ENCODE peak calls at places on chromosomes 3 and 15, in six cellular contexts. One of them, this sample, is unnamed. For H3K4me1, the result is how much of the 10 kb centered on the place peaks cover.

GRCh38 chr3:65888980-65889706 is 149.6 kb downstream of the MAGI1 start:
- DNase-seq in GM23338: peak
- DNase-seq in transverse colon: no peak
- DNase-seq in mucosa of descending colon: no peak
- DNase-seq in cardiac muscle cell: peak
- DNase-seq in CD8-positive, alpha-beta T cell: no peak
- DNase-seq in this sample: no peak

GRCh38 chr15:89828324-89829145 is 13.9 kb upstream of the ANPEP start:
- DNase-seq in CD8-positive, alpha-beta T cell: no peak
- DNase-seq in cardiac muscle cell: peak
- DNase-seq in mucosa of descending colon: peak
- DNase-seq in transverse colon: peak
- DNase-seq in GM23338: peak
- DNase-seq in this sample: peak

GRCh38 chr3:64224826-64225606 is at the start of gene PRICKLE2:
- DNase-seq in GM23338: peak
- DNase-seq in transverse colon: peak
- DNase-seq in mucosa of descending colon: peak
- DNase-seq in CD8-positive, alpha-beta T cell: no peak
- DNase-seq in cardiac muscle cell: peak
- DNase-seq in this sample: peak

GRCh38 chr3:99551520-99551919 is 86.9 kb upstream of the COL8A1 start:
- DNase-seq in cardiac muscle cell: no peak
- DNase-seq in mucosa of descending colon: no peak
- DNase-seq in transverse colon: no peak
- DNase-seq in CD8-positive, alpha-beta T cell: no peak
- DNase-seq in GM23338: no peak
- DNase-seq in this sample: no peak

GRCh38 chr3:152622813-152623167 is 212.1 kb upstream of the P2RY1 start:
- DNase-seq in CD8-positive, alpha-beta T cell: no peak
- DNase-seq in GM23338: no peak
- DNase-seq in transverse colon: no peak
- DNase-seq in mucosa of descending colon: no peak
- DNase-seq in cardiac muscle cell: peak
- DNase-seq in this sample: no peak

GRCh38 chr3:113954091-113954685 is 6.4 kb downstream of the ZDHHC23 start:
- DNase-seq in CD8-positive, alpha-beta T cell: no peak
- DNase-seq in GM23338: no peak
- DNase-seq in mucosa of descending colon: no peak
- DNase-seq in transverse colon: no peak
- DNase-seq in cardiac muscle cell: no peak
- DNase-seq in this sample: no peak

GRCh38 chr3:115040673-115041286 is 106.3 kb downstream of the ZBTB20 start:
- DNase-seq in GM23338: peak
- DNase-seq in mucosa of descending colon: peak
- DNase-seq in CD8-positive, alpha-beta T cell: no peak
- DNase-seq in cardiac muscle cell: peak
- DNase-seq in transverse colon: peak
- DNase-seq in this sample: no peak

GRCh38 chr15:67187351-67187854 is 67.1 kb downstream of the AAGAB start:
- DNase-seq in transverse colon: no peak
- DNase-seq in mucosa of descending colon: no peak
- DNase-seq in GM23338: no peak
- DNase-seq in cardiac muscle cell: no peak
- DNase-seq in CD8-positive, alpha-beta T cell: no peak
- DNase-seq in this sample: peak

GRCh38 chr15:77702211-77702957 is 69.7 kb upstream of the LINGO1 start:
- DNase-seq in cardiac muscle cell: peak
- DNase-seq in transverse colon: peak
- DNase-seq in CD8-positive, alpha-beta T cell: no peak
- DNase-seq in mucosa of descending colon: peak
- DNase-seq in GM23338: peak
- DNase-seq in this sample: no peak

GRCh38 chr3:177598110-177598833 is 401.0 kb upstream of the TBL1XR1 start:
- DNase-seq in CD8-positive, alpha-beta T cell: no peak
- DNase-seq in cardiac muscle cell: peak
- DNase-seq in transverse colon: no peak
- DNase-seq in GM23338: no peak
- DNase-seq in mucosa of descending colon: no peak
- DNase-seq in this sample: no peak

GRCh38 chr3:47766186-47766585 is 15.5 kb downstream of the SMARCC1 start:
- DNase-seq in transverse colon: no peak
- DNase-seq in CD8-positive, alpha-beta T cell: no peak
- DNase-seq in mucosa of descending colon: no peak
- DNase-seq in GM23338: no peak
- DNase-seq in cardiac muscle cell: no peak
- DNase-seq in this sample: no peak

GRCh38 chr3:127108796-127109195 is 84.1 kb upstream of the PRR23E start:
- DNase-seq in transverse colon: no peak
- DNase-seq in CD8-positive, alpha-beta T cell: no peak
- DNase-seq in mucosa of descending colon: no peak
- DNase-seq in GM23338: no peak
- DNase-seq in cardiac muscle cell: no peak
- DNase-seq in this sample: no peak

GRCh38 chr3:145182196-145182911 is 978.6 kb downstream of the PLOD2 start:
- DNase-seq in GM23338: no peak
- DNase-seq in cardiac muscle cell: no peak
- DNase-seq in transverse colon: no peak
- DNase-seq in CD8-positive, alpha-beta T cell: no peak
- DNase-seq in mucosa of descending colon: no peak
- DNase-seq in this sample: no peak

GRCh38 chr3:141476033-141476432 is 10.8 kb upstream of the RASA2 start:
- DNase-seq in transverse colon: peak
- DNase-seq in mucosa of descending colon: no peak
- DNase-seq in GM23338: no peak
- DNase-seq in CD8-positive, alpha-beta T cell: no peak
- DNase-seq in cardiac muscle cell: no peak
- DNase-seq in this sample: no peak

GRCh38 chr15:96889734-96890480 is 559.4 kb downstream of the NR2F2 start:
- DNase-seq in cardiac muscle cell: no peak
- DNase-seq in CD8-positive, alpha-beta T cell: no peak
- DNase-seq in GM23338: no peak
- DNase-seq in transverse colon: no peak
- DNase-seq in mucosa of descending colon: no peak
- DNase-seq in this sample: no peak

GRCh38 chr15:60865507-60865906 is 363.6 kb downstream of the RORA start:
- DNase-seq in mucosa of descending colon: no peak
- DNase-seq in GM23338: no peak
- DNase-seq in cardiac muscle cell: peak
- DNase-seq in CD8-positive, alpha-beta T cell: no peak
- DNase-seq in transverse colon: no peak
- DNase-seq in this sample: no peak

GRCh38 chr3:37456270-37456708 is 281.9 kb upstream of the LRRFIP2 start:
- DNase-seq in transverse colon: peak
- DNase-seq in CD8-positive, alpha-beta T cell: no peak
- DNase-seq in cardiac muscle cell: peak
- DNase-seq in GM23338: peak
- DNase-seq in mucosa of descending colon: peak
- DNase-seq in this sample: peak

GRCh38 chr15:74845208-74845568 is 2.2 kb upstream of the ULK3 start:
- DNase-seq in mucosa of descending colon: no peak
- DNase-seq in CD8-positive, alpha-beta T cell: peak
- DNase-seq in transverse colon: no peak
- DNase-seq in cardiac muscle cell: no peak
- DNase-seq in GM23338: no peak
- DNase-seq in this sample: no peak

GRCh38 chr3:129015388-129016105 is 14.4 kb downstream of the EFCC1 start:
- DNase-seq in cardiac muscle cell: peak
- DNase-seq in transverse colon: peak
- DNase-seq in GM23338: no peak
- DNase-seq in CD8-positive, alpha-beta T cell: peak
- DNase-seq in mucosa of descending colon: peak
- DNase-seq in this sample: no peak

GRCh38 chr3:183308746-183309145 is 55.7 kb downstream of the B3GNT5 start:
- DNase-seq in transverse colon: no peak
- DNase-seq in cardiac muscle cell: no peak
- DNase-seq in mucosa of descending colon: no peak
- DNase-seq in CD8-positive, alpha-beta T cell: no peak
- DNase-seq in GM23338: no peak
- DNase-seq in this sample: no peak

GRCh38 chr15:46897266-46897665 is 820.0 kb upstream of the SEMA6D start:
- DNase-seq in GM23338: no peak
- DNase-seq in mucosa of descending colon: no peak
- DNase-seq in transverse colon: no peak
- DNase-seq in cardiac muscle cell: no peak
- DNase-seq in CD8-positive, alpha-beta T cell: no peak
- DNase-seq in this sample: no peak

GRCh38 chr3:195356151-195357086 is 85.5 kb upstream of the XXYLT1 start:
- DNase-seq in mucosa of descending colon: no peak
- DNase-seq in cardiac muscle cell: peak
- DNase-seq in CD8-positive, alpha-beta T cell: no peak
- DNase-seq in GM23338: peak
- DNase-seq in transverse colon: no peak
- DNase-seq in this sample: peak

GRCh38 chr15:85498471-85498870 is 118.1 kb downstream of the AKAP13 start:
- DNase-seq in CD8-positive, alpha-beta T cell: no peak
- DNase-seq in GM23338: no peak
- DNase-seq in transverse colon: no peak
- DNase-seq in mucosa of descending colon: no peak
- DNase-seq in cardiac muscle cell: no peak
- DNase-seq in this sample: no peak

GRCh38 chr3:161371441-161372320 is at the start of gene SPTSSB:
- DNase-seq in mucosa of descending colon: peak
- DNase-seq in cardiac muscle cell: peak
- DNase-seq in CD8-positive, alpha-beta T cell: peak
- DNase-seq in GM23338: peak
- DNase-seq in transverse colon: peak
- DNase-seq in this sample: no peak

GRCh38 chr3:62525276-62525675 is 151.9 kb upstream of the FEZF2 start:
- DNase-seq in mucosa of descending colon: no peak
- DNase-seq in cardiac muscle cell: peak
- DNase-seq in GM23338: no peak
- DNase-seq in CD8-positive, alpha-beta T cell: no peak
- DNase-seq in transverse colon: no peak
- DNase-seq in this sample: no peak

GRCh38 chr3:63349583-63350177 is 71.6 kb downstream of the SYNPR start:
- DNase-seq in GM23338: peak
- DNase-seq in cardiac muscle cell: peak
- DNase-seq in CD8-positive, alpha-beta T cell: no peak
- DNase-seq in mucosa of descending colon: peak
- DNase-seq in transverse colon: peak
- DNase-seq in this sample: no peak

GRCh38 chr3:186487819-186488218 is 56.4 kb downstream of the CRYGS start:
- DNase-seq in mucosa of descending colon: peak
- DNase-seq in cardiac muscle cell: no peak
- DNase-seq in transverse colon: no peak
- DNase-seq in GM23338: peak
- DNase-seq in CD8-positive, alpha-beta T cell: no peak
- DNase-seq in this sample: no peak

GRCh38 chr3:195150194-195151118 is 120.5 kb downstream of the XXYLT1 start:
- DNase-seq in transverse colon: peak
- DNase-seq in cardiac muscle cell: peak
- DNase-seq in CD8-positive, alpha-beta T cell: peak
- DNase-seq in mucosa of descending colon: peak
- DNase-seq in GM23338: peak
- DNase-seq in this sample: peak

GRCh38 chr3:41362638-41363559 is 163.6 kb downstream of the CTNNB1 start:
- DNase-seq in transverse colon: no peak
- DNase-seq in CD8-positive, alpha-beta T cell: no peak
- DNase-seq in mucosa of descending colon: no peak
- DNase-seq in cardiac muscle cell: peak
- DNase-seq in GM23338: peak
- DNase-seq in this sample: no peak

DNA sequence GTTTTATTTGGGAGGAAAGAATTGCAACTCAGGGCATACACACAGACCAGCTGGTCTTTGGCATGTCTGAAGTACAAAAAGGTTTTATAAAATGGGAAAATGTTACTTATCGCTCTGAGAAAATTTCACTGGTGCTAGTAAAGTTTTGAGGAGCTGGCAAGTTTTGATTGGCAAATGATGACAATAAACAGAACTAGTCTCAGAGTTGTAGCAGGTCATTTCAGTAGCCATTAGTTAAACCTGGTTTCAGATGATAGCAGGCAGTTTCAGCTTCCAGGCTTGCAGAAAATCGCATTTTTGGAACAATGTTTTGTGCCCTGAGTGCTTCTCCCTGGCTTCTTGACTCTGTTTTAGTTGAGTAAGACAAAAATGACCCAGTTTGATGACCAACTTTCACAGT is 10.7 kb downstream of the B2M start:
- DNase-seq in CD8-positive, alpha-beta T cell: no peak
- DNase-seq in GM23338: no peak
- DNase-seq in transverse colon: no peak
- DNase-seq in mucosa of descending colon: no peak
- DNase-seq in cardiac muscle cell: no peak
- DNase-seq in this sample: no peak
- H3K4me1 ChIP-seq in CD8-positive, alpha-beta T cell: half or more
- H3K4me1 ChIP-seq in GM23338: under half
- H3K4me1 ChIP-seq in transverse colon: half or more
- H3K4me1 ChIP-seq in mucosa of descending colon: under half
- H3K4me1 ChIP-seq in cardiac muscle cell: under half
- H3K4me1 ChIP-seq in this sample: under half

DNA sequence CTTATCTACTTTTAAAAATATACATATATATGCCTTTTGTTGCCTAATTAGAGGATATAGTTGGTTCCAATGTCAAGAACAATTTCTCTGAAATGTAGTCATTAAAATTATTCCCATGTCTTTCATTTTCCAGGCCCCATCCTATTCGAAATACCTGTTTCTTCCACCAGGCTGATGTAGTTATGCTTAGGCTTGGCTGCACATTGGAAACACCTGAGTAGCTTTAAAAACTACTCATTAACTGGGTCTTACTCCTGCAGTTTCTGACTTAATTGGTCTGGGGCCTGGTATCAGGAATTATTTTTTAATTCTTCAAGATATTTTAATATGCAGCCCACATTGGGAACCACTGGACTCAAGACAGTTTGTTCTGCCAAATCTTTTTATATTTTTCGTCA is 53.7 kb downstream of the TGFBR2 start:
- DNase-seq in CD8-positive, alpha-beta T cell: no peak
- DNase-seq in cardiac muscle cell: no peak
- DNase-seq in transverse colon: no peak
- DNase-seq in mucosa of descending colon: no peak
- DNase-seq in GM23338: no peak
- DNase-seq in this sample: no peak
- TF ChIP-seq CTCF in CD8-positive, alpha-beta T cell: no peak
- TF ChIP-seq CTCF in cardiac muscle cell: no peak
- TF ChIP-seq CTCF in transverse colon: no peak
- TF ChIP-seq CTCF in mucosa of descending colon: no peak
- TF ChIP-seq CTCF in GM23338: no peak
- TF ChIP-seq CTCF in this sample: no peak

GRCh38 chr3:10247679-10248183 is 528 bp upstream of the TATDN2 start:
- DNase-seq in mucosa of descending colon: no peak
- DNase-seq in cardiac muscle cell: no peak
- DNase-seq in transverse colon: no peak
- DNase-seq in CD8-positive, alpha-beta T cell: no peak
- DNase-seq in GM23338: no peak
- DNase-seq in this sample: no peak
- H3K4me3 ChIP-seq in mucosa of descending colon: peak
- H3K4me3 ChIP-seq in cardiac muscle cell: peak
- H3K4me3 ChIP-seq in transverse colon: peak
- H3K4me3 ChIP-seq in CD8-positive, alpha-beta T cell: peak
- H3K4me3 ChIP-seq in GM23338: peak
- H3K4me3 ChIP-seq in this sample: peak

DNA sequence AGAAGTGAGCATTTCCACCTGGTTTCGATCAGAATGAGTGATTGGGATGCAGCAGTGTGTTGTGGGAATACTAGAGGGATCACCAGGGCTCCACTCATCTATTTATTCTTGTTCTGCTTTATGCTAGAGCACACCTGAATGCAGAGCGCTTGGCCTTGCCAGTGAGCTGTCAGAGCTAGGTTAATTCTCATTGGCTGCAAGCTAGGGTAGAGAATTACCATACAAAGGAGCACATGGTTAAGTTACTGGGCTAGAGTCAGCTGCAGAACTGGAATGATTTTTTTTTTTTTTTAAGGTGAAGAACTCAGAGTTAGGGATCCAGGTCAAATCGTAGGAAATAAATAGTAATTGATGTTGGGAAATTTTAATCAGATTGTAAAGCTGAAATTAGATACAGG is 8.8 kb downstream of the EIF2AK4 start:
- DNase-seq in mucosa of descending colon: no peak
- DNase-seq in GM23338: no peak
- DNase-seq in CD8-positive, alpha-beta T cell: no peak
- DNase-seq in cardiac muscle cell: no peak
- DNase-seq in transverse colon: no peak
- DNase-seq in this sample: no peak
- H3K4me1 ChIP-seq in mucosa of descending colon: under half
- H3K4me1 ChIP-seq in GM23338: under half
- H3K4me1 ChIP-seq in CD8-positive, alpha-beta T cell: under half
- H3K4me1 ChIP-seq in cardiac muscle cell: under half
- H3K4me1 ChIP-seq in transverse colon: under half
- H3K4me1 ChIP-seq in this sample: under half